ENCODE peak calls at places on chromosome 13, in six cellular contexts. One of them, this sample, is unnamed.

GRCh38 chr13:22311734-22312404 is 641.0 kb downstream of the FGF9 start:
- DNase-seq in RWPE2: no peak
- DNase-seq in dorsolateral prefrontal cortex: peak
- DNase-seq in cardiac muscle cell: no peak
- DNase-seq in endothelial cell: no peak
- DNase-seq in heart right ventricle: peak
- DNase-seq in this sample: no peak

GRCh38 chr13:23876265-23876664 is 12.9 kb downstream of the MIPEP start:
- DNase-seq in RWPE2: no peak
- DNase-seq in dorsolateral prefrontal cortex: no peak
- DNase-seq in cardiac muscle cell: peak
- DNase-seq in endothelial cell: no peak
- DNase-seq in heart right ventricle: no peak
- DNase-seq in this sample: peak

GRCh38 chr13:73835138-73835721 is 299.0 kb downstream of the KLF12 start:
- DNase-seq in RWPE2: no peak
- DNase-seq in dorsolateral prefrontal cortex: no peak
- DNase-seq in cardiac muscle cell: peak
- DNase-seq in endothelial cell: no peak
- DNase-seq in heart right ventricle: no peak
- DNase-seq in this sample: no peak

GRCh38 chr13:111893607-111894443 is 173.1 kb upstream of the SOX1 start:
- DNase-seq in RWPE2: no peak
- DNase-seq in dorsolateral prefrontal cortex: no peak
- DNase-seq in cardiac muscle cell: no peak
- DNase-seq in endothelial cell: peak
- DNase-seq in heart right ventricle: no peak
- DNase-seq in this sample: no peak

GRCh38 chr13:58630794-58631193 is 999.2 kb downstream of the PCDH17 start:
- DNase-seq in RWPE2: no peak
- DNase-seq in dorsolateral prefrontal cortex: no peak
- DNase-seq in cardiac muscle cell: no peak
- DNase-seq in endothelial cell: no peak
- DNase-seq in heart right ventricle: no peak
- DNase-seq in this sample: no peak

GRCh38 chr13:94480672-94481145 is 1.2 kb upstream of the DCT start:
- DNase-seq in RWPE2: no peak
- DNase-seq in dorsolateral prefrontal cortex: no peak
- DNase-seq in cardiac muscle cell: peak
- DNase-seq in endothelial cell: no peak
- DNase-seq in heart right ventricle: peak
- DNase-seq in this sample: peak

GRCh38 chr13:78420814-78421213 is 182.5 kb downstream of the POU4F1 start:
- DNase-seq in RWPE2: no peak
- DNase-seq in dorsolateral prefrontal cortex: no peak
- DNase-seq in cardiac muscle cell: no peak
- DNase-seq in endothelial cell: no peak
- DNase-seq in heart right ventricle: peak
- DNase-seq in this sample: no peak

GRCh38 chr13:91045351-91046034 is 302.0 kb upstream of the MIR17HG start:
- DNase-seq in RWPE2: no peak
- DNase-seq in dorsolateral prefrontal cortex: no peak
- DNase-seq in cardiac muscle cell: peak
- DNase-seq in endothelial cell: peak
- DNase-seq in heart right ventricle: no peak
- DNase-seq in this sample: peak

GRCh38 chr13:109529964-109530363 is 256.4 kb downstream of the IRS2 start:
- DNase-seq in RWPE2: no peak
- DNase-seq in dorsolateral prefrontal cortex: no peak
- DNase-seq in cardiac muscle cell: no peak
- DNase-seq in endothelial cell: no peak
- DNase-seq in heart right ventricle: no peak
- DNase-seq in this sample: no peak

GRCh38 chr13:48679941-48680630 is 26.4 kb downstream of the CYSLTR2 start:
- DNase-seq in RWPE2: no peak
- DNase-seq in dorsolateral prefrontal cortex: no peak
- DNase-seq in cardiac muscle cell: no peak
- DNase-seq in endothelial cell: no peak
- DNase-seq in heart right ventricle: no peak
- DNase-seq in this sample: no peak

GRCh38 chr13:20667857-20668256 is 35.6 kb upstream of the IL17D start:
- DNase-seq in RWPE2: no peak
- DNase-seq in dorsolateral prefrontal cortex: no peak
- DNase-seq in cardiac muscle cell: no peak
- DNase-seq in endothelial cell: no peak
- DNase-seq in heart right ventricle: no peak
- DNase-seq in this sample: no peak

GRCh38 chr13:49395416-49396277 is 48.2 kb downstream of the CAB39L start:
- DNase-seq in RWPE2: no peak
- DNase-seq in dorsolateral prefrontal cortex: no peak
- DNase-seq in cardiac muscle cell: no peak
- DNase-seq in endothelial cell: no peak
- DNase-seq in heart right ventricle: no peak
- DNase-seq in this sample: no peak

GRCh38 chr13:75393839-75394238 is 88.1 kb downstream of the TBC1D4 start:
- DNase-seq in RWPE2: no peak
- DNase-seq in dorsolateral prefrontal cortex: no peak
- DNase-seq in cardiac muscle cell: no peak
- DNase-seq in endothelial cell: no peak
- DNase-seq in heart right ventricle: no peak
- DNase-seq in this sample: no peak

GRCh38 chr13:29689548-29689947 is 94.1 kb upstream of the SLC7A1 start:
- DNase-seq in RWPE2: no peak
- DNase-seq in dorsolateral prefrontal cortex: no peak
- DNase-seq in cardiac muscle cell: no peak
- DNase-seq in endothelial cell: no peak
- DNase-seq in heart right ventricle: no peak
- DNase-seq in this sample: no peak

GRCh38 chr13:20191311-20191901 is 1.3 kb downstream of the GJB2 start:
- DNase-seq in RWPE2: no peak
- DNase-seq in dorsolateral prefrontal cortex: no peak
- DNase-seq in cardiac muscle cell: peak
- DNase-seq in endothelial cell: no peak
- DNase-seq in heart right ventricle: no peak
- DNase-seq in this sample: no peak

GRCh38 chr13:110227864-110228643 is 78.9 kb downstream of the COL4A1 start:
- DNase-seq in RWPE2: no peak
- DNase-seq in dorsolateral prefrontal cortex: no peak
- DNase-seq in cardiac muscle cell: no peak
- DNase-seq in endothelial cell: no peak
- DNase-seq in heart right ventricle: no peak
- DNase-seq in this sample: no peak

GRCh38 chr13:34810996-34811395 is 131.1 kb upstream of the NBEA start:
- DNase-seq in RWPE2: no peak
- DNase-seq in dorsolateral prefrontal cortex: no peak
- DNase-seq in cardiac muscle cell: no peak
- DNase-seq in endothelial cell: no peak
- DNase-seq in heart right ventricle: no peak
- DNase-seq in this sample: no peak

GRCh38 chr13:45861352-45861751 is 9.8 kb upstream of the SIAH3 start:
- DNase-seq in RWPE2: no peak
- DNase-seq in dorsolateral prefrontal cortex: no peak
- DNase-seq in cardiac muscle cell: no peak
- DNase-seq in endothelial cell: no peak
- DNase-seq in heart right ventricle: no peak
- DNase-seq in this sample: no peak

GRCh38 chr13:108266316-108266936 is 3.1 kb upstream of the TNFSF13B start:
- DNase-seq in RWPE2: no peak
- DNase-seq in dorsolateral prefrontal cortex: no peak
- DNase-seq in cardiac muscle cell: no peak
- DNase-seq in endothelial cell: no peak
- DNase-seq in heart right ventricle: no peak
- DNase-seq in this sample: no peak

GRCh38 chr13:22220186-22221160 is 549.6 kb downstream of the FGF9 start:
- DNase-seq in RWPE2: no peak
- DNase-seq in dorsolateral prefrontal cortex: no peak
- DNase-seq in cardiac muscle cell: no peak
- DNase-seq in endothelial cell: no peak
- DNase-seq in heart right ventricle: no peak
- DNase-seq in this sample: no peak

GRCh38 chr13:65497265-65497664 is 1732.9 kb downstream of the PCDH9 start:
- DNase-seq in RWPE2: no peak
- DNase-seq in dorsolateral prefrontal cortex: no peak
- DNase-seq in cardiac muscle cell: no peak
- DNase-seq in endothelial cell: no peak
- DNase-seq in heart right ventricle: no peak
- DNase-seq in this sample: no peak

GRCh38 chr13:111210488-111210887 is 95.4 kb downstream of the ARHGEF7 start:
- DNase-seq in RWPE2: no peak
- DNase-seq in dorsolateral prefrontal cortex: peak
- DNase-seq in cardiac muscle cell: peak
- DNase-seq in endothelial cell: no peak
- DNase-seq in heart right ventricle: peak
- DNase-seq in this sample: no peak

GRCh38 chr13:67736646-67737420 is 506.7 kb upstream of the PCDH9 start:
- DNase-seq in RWPE2: no peak
- DNase-seq in dorsolateral prefrontal cortex: no peak
- DNase-seq in cardiac muscle cell: peak
- DNase-seq in endothelial cell: peak
- DNase-seq in heart right ventricle: no peak
- DNase-seq in this sample: peak

GRCh38 chr13:32225494-32225931 is 89.7 kb downstream of the ZAR1L start:
- DNase-seq in RWPE2: no peak
- DNase-seq in dorsolateral prefrontal cortex: no peak
- DNase-seq in cardiac muscle cell: peak
- DNase-seq in endothelial cell: no peak
- DNase-seq in heart right ventricle: no peak
- DNase-seq in this sample: no peak

GRCh38 chr13:101424381-101425155 is 8.3 kb upstream of the NALCN start:
- DNase-seq in RWPE2: no peak
- DNase-seq in dorsolateral prefrontal cortex: peak
- DNase-seq in cardiac muscle cell: peak
- DNase-seq in endothelial cell: no peak
- DNase-seq in heart right ventricle: no peak
- DNase-seq in this sample: no peak

GRCh38 chr13:97225533-97225932 is 3.4 kb downstream of the MBNL2 start:
- DNase-seq in RWPE2: no peak
- DNase-seq in dorsolateral prefrontal cortex: no peak
- DNase-seq in cardiac muscle cell: no peak
- DNase-seq in endothelial cell: no peak
- DNase-seq in heart right ventricle: no peak
- DNase-seq in this sample: no peak

GRCh38 chr13:78593129-78593528 is 10.2 kb downstream of the POU4F1 start:
- DNase-seq in RWPE2: no peak
- DNase-seq in dorsolateral prefrontal cortex: no peak
- DNase-seq in cardiac muscle cell: no peak
- DNase-seq in endothelial cell: no peak
- DNase-seq in heart right ventricle: no peak
- DNase-seq in this sample: no peak

DNA sequence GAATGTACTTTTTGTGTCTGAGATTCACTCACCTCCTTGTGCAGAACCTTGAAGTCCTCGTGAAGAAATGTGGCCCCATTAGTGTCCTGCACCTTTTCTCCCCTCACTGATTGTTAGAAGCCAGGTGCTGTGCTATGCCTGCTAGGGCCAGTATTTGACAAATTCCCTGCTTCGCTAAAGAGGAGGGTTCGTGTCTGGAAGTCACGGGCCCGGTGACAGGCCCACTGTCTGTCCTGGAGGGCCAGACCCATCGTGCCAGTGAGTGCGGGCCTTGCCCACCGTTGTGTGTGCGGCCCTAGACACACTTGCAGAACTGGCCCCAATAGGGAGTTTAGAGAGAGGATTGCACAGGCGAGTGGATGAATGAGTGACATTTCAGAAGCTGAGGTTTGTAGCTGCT is 36.8 kb upstream of the GAS6 start:
- DNase-seq in RWPE2: no peak
- DNase-seq in dorsolateral prefrontal cortex: no peak
- DNase-seq in cardiac muscle cell: no peak
- DNase-seq in endothelial cell: no peak
- DNase-seq in heart right ventricle: no peak
- DNase-seq in this sample: no peak
- TF ChIP-seq CTCF in RWPE2: no peak
- TF ChIP-seq CTCF in dorsolateral prefrontal cortex: no peak
- TF ChIP-seq CTCF in cardiac muscle cell: no peak
- TF ChIP-seq CTCF in endothelial cell: no peak
- TF ChIP-seq CTCF in heart right ventricle: no peak
- TF ChIP-seq CTCF in this sample: no peak

DNA sequence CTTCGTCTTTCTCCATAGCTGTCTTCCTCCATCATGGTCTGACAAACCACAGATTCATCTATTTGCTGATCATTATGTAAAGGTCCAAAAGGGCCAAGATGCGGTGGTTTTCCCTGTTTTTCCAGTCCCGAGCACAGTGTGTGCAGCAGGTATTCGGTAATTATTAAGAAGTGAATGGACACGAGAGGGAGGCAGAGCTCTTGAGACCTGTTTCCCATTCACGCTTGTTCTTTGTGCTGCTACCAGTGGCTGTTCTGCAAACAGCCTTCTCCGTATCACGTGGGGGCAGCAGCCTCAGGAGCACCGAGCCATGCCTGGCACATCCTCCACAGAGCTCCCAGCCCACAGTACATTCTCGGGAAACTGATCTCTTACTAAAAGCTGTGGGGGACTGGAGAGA is 50.3 kb downstream of the CCDC70 start:
- DNase-seq in RWPE2: no peak
- DNase-seq in dorsolateral prefrontal cortex: peak
- DNase-seq in cardiac muscle cell: no peak
- DNase-seq in endothelial cell: no peak
- DNase-seq in heart right ventricle: no peak
- DNase-seq in this sample: no peak
- TF ChIP-seq CTCF in RWPE2: no peak
- TF ChIP-seq CTCF in dorsolateral prefrontal cortex: peak
- TF ChIP-seq CTCF in cardiac muscle cell: no peak
- TF ChIP-seq CTCF in endothelial cell: no peak
- TF ChIP-seq CTCF in heart right ventricle: no peak
- TF ChIP-seq CTCF in this sample: no peak

GRCh38 chr13:44739120-44739519 is 163.0 kb upstream of the TSC22D1 start:
- DNase-seq in RWPE2: no peak
- DNase-seq in dorsolateral prefrontal cortex: no peak
- DNase-seq in cardiac muscle cell: no peak
- DNase-seq in endothelial cell: no peak
- DNase-seq in heart right ventricle: no peak
- DNase-seq in this sample: no peak
- TF ChIP-seq CTCF in RWPE2: no peak
- TF ChIP-seq CTCF in dorsolateral prefrontal cortex: no peak
- TF ChIP-seq CTCF in cardiac muscle cell: peak
- TF ChIP-seq CTCF in endothelial cell: peak
- TF ChIP-seq CTCF in heart right ventricle: no peak
- TF ChIP-seq CTCF in this sample: no peak

GRCh38 chr13:106176103-106176502 is 359.4 kb downstream of the EFNB2 start:
- DNase-seq in RWPE2: no peak
- DNase-seq in dorsolateral prefrontal cortex: no peak
- DNase-seq in cardiac muscle cell: peak
- DNase-seq in endothelial cell: no peak
- DNase-seq in heart right ventricle: no peak
- DNase-seq in this sample: no peak
- TF ChIP-seq CTCF in RWPE2: no peak
- TF ChIP-seq CTCF in dorsolateral prefrontal cortex: no peak
- TF ChIP-seq CTCF in cardiac muscle cell: no peak
- TF ChIP-seq CTCF in endothelial cell: no peak
- TF ChIP-seq CTCF in heart right ventricle: no peak
- TF ChIP-seq CTCF in this sample: no peak

This sample was measured in WERI-Rb-1.